ENCODE peak calls at places on chromosomes 13 and 19, in four cellular contexts. One of them, this sample, is unnamed.

GRCh38 chr19:5534787-5535586 is 32.8 kb downstream of the TINCR start:
- DNase-seq in CD8-positive, alpha-beta memory T cell: no peak
- DNase-seq in iris pigment epithelial cell: no peak
- DNase-seq in SK-N-SH: peak
- DNase-seq in this sample: no peak

GRCh38 chr19:3073159-3073563 is 10.9 kb upstream of the TLE5 start:
- DNase-seq in CD8-positive, alpha-beta memory T cell: no peak
- DNase-seq in iris pigment epithelial cell: peak
- DNase-seq in SK-N-SH: peak
- DNase-seq in this sample: no peak

GRCh38 chr13:45879666-45880065 is 28.1 kb upstream of the SIAH3 start:
- DNase-seq in CD8-positive, alpha-beta memory T cell: no peak
- DNase-seq in iris pigment epithelial cell: no peak
- DNase-seq in SK-N-SH: no peak
- DNase-seq in this sample: no peak

GRCh38 chr13:46211521-46212351 is at the start of gene LRRC63:
- DNase-seq in CD8-positive, alpha-beta memory T cell: peak
- DNase-seq in iris pigment epithelial cell: peak
- DNase-seq in SK-N-SH: peak
- DNase-seq in this sample: peak

GRCh38 chr19:55283548-55284393 is at the start of gene BRSK1:
- DNase-seq in CD8-positive, alpha-beta memory T cell: peak
- DNase-seq in iris pigment epithelial cell: peak
- DNase-seq in SK-N-SH: peak
- DNase-seq in this sample: peak

GRCh38 chr13:53507741-53508140 is 479.1 kb downstream of the OLFM4 start:
- DNase-seq in CD8-positive, alpha-beta memory T cell: no peak
- DNase-seq in iris pigment epithelial cell: no peak
- DNase-seq in SK-N-SH: no peak
- DNase-seq in this sample: no peak

GRCh38 chr19:33278403-33279269 is 23.7 kb downstream of the CEBPA start:
- DNase-seq in CD8-positive, alpha-beta memory T cell: no peak
- DNase-seq in iris pigment epithelial cell: no peak
- DNase-seq in SK-N-SH: no peak
- DNase-seq in this sample: no peak

GRCh38 chr19:39155114-39155700 is 29.6 kb downstream of the PAK4 start:
- DNase-seq in CD8-positive, alpha-beta memory T cell: no peak
- DNase-seq in iris pigment epithelial cell: no peak
- DNase-seq in SK-N-SH: no peak
- DNase-seq in this sample: no peak

GRCh38 chr19:14505488-14506239 is 9.7 kb upstream of the GIPC1 start:
- DNase-seq in CD8-positive, alpha-beta memory T cell: peak
- DNase-seq in iris pigment epithelial cell: peak
- DNase-seq in SK-N-SH: peak
- DNase-seq in this sample: peak

GRCh38 chr19:47735131-47735530 is 10.2 kb upstream of the NOP53 start:
- DNase-seq in CD8-positive, alpha-beta memory T cell: no peak
- DNase-seq in iris pigment epithelial cell: no peak
- DNase-seq in SK-N-SH: no peak
- DNase-seq in this sample: no peak

GRCh38 chr19:2969104-2969504 is 8.3 kb upstream of the TLE6 start:
- DNase-seq in CD8-positive, alpha-beta memory T cell: no peak
- DNase-seq in iris pigment epithelial cell: no peak
- DNase-seq in SK-N-SH: peak
- DNase-seq in this sample: no peak

GRCh38 chr19:15144046-15144646 is 36.9 kb downstream of the SYDE1 start:
- DNase-seq in CD8-positive, alpha-beta memory T cell: no peak
- DNase-seq in iris pigment epithelial cell: peak
- DNase-seq in SK-N-SH: no peak
- DNase-seq in this sample: no peak

GRCh38 chr13:102097708-102098107 is 304.1 kb downstream of the FGF14 start:
- DNase-seq in CD8-positive, alpha-beta memory T cell: no peak
- DNase-seq in iris pigment epithelial cell: no peak
- DNase-seq in SK-N-SH: no peak
- DNase-seq in this sample: no peak

GRCh38 chr13:27622102-27622820 is 569 bp downstream of the POLR1D start:
- DNase-seq in CD8-positive, alpha-beta memory T cell: no peak
- DNase-seq in iris pigment epithelial cell: peak
- DNase-seq in SK-N-SH: peak
- DNase-seq in this sample: peak

GRCh38 chr13:109781384-109782065 is 4.9 kb downstream of the IRS2 start:
- DNase-seq in CD8-positive, alpha-beta memory T cell: peak
- DNase-seq in iris pigment epithelial cell: no peak
- DNase-seq in SK-N-SH: peak
- DNase-seq in this sample: no peak

GRCh38 chr19:43618921-43619261 is 538 bp downstream of the ZNF428 start:
- DNase-seq in CD8-positive, alpha-beta memory T cell: no peak
- DNase-seq in iris pigment epithelial cell: no peak
- DNase-seq in SK-N-SH: peak
- DNase-seq in this sample: no peak

This sample was measured in T-helper 22 cell.